ENCODE peak calls at places on chromosomes 13 and 19, in ten cellular contexts. B is H9, E is ascending aorta, S is breast epithelium, L is tibial nerve, X is left ventricle myocardium inferior, I is endothelial cell of umbilical vein, H is ovary, A is GM23338, F is pancreas. N is an unnamed sample.

GRCh38 chr13:51249254-51249653 is 27.1 kb downstream of the FAM124A start:
- DNase-seq in A (peak; percentile 38), B (no peak), I (no peak), H (no peak), X (no peak), E (no peak), F (no peak), L (no peak), S (no peak), N (no peak)

GRCh38 chr19:12840091-12841079 is 2.1 kb downstream of the MAST1 start:
- DNase-seq in A (peak; percentile 98), F (peak; percentile 31), I (peak; percentile 36), B (peak; percentile 98), L (no peak), E (no peak), S (peak; percentile 44), H (no peak), X (peak; percentile 25), N (peak; percentile 15)

GRCh38 chr13:32031025-32031814 is at the start of gene FRY:
- DNase-seq in I (peak; percentile 55), H (peak; percentile 65), A (peak; percentile 94), F (peak; percentile 26), S (peak; percentile 63), E (peak; percentile 20), L (peak; percentile 22), B (peak; percentile 90), X (peak; percentile 70), N (peak; percentile 48)

GRCh38 chr19:45908956-45909355 is 5.6 kb downstream of the NANOS2 start:
- DNase-seq in X (no peak), I (no peak), H (no peak), F (no peak), A (no peak), L (no peak), E (no peak), S (no peak), B (no peak), N (no peak)

GRCh38 chr19:17648097-17648660 is 40.0 kb downstream of the UNC13A start:
- DNase-seq in I (no peak), F (no peak), H (no peak), E (no peak), S (no peak), B (peak; percentile 68), A (peak; percentile 55), X (no peak), L (no peak), N (no peak)

GRCh38 chr19:49436381-49437017 is 4.8 kb downstream of the SLC17A7 start:
- DNase-seq in L (no peak), H (no peak), E (no peak), I (no peak), A (peak; percentile 99), B (peak; percentile 98), F (no peak), S (no peak), X (no peak), N (no peak)

GRCh38 chr13:113628291-113629270 is 29.4 kb downstream of the ATP4B start:
- DNase-seq in S (no peak), A (no peak), X (peak; percentile 5), I (no peak), E (no peak), L (no peak), H (no peak), B (no peak), F (no peak), N (no peak)

GRCh38 chr13:32811297-32811800 is 204.9 kb upstream of the KL start:
- DNase-seq in H (no peak), A (no peak), E (no peak), S (no peak), F (no peak), B (no peak), I (no peak), L (no peak), X (no peak), N (no peak)

GRCh38 chr13:73715114-73715909 is 418.9 kb downstream of the KLF12 start:
- DNase-seq in X (no peak), L (no peak), I (no peak), S (no peak), H (no peak), F (no peak), E (no peak), B (no peak), A (no peak), N (no peak)
- H3K4me1 ChIP-seq in X (peaks cover 15% of the 10 kb centered on the region), L (no peaks in the 10 kb centered on the region), I (peaks cover 25% of the 10 kb centered on the region), S (no peaks in the 10 kb centered on the region), H (no peaks in the 10 kb centered on the region), F (peaks cover 3% of the 10 kb centered on the region), E (no peaks in the 10 kb centered on the region), B (peaks cover 4% of the 10 kb centered on the region), A (peaks cover 14% of the 10 kb centered on the region), N (no peaks in the 10 kb centered on the region)

GRCh38 chr19:11552666-11553372 is 6.2 kb downstream of the ELOF1 start:
- DNase-seq in H (no peak), I (no peak), S (no peak), X (no peak), B (no peak), F (no peak), A (no peak), L (no peak), E (no peak), N (no peak)

GRCh38 chr19:11550265-11550664 is 8.8 kb downstream of the ELOF1 start:
- DNase-seq in X (no peak), E (no peak), L (no peak), B (no peak), F (no peak), I (no peak), H (no peak), A (no peak), S (no peak), N (no peak)

GRCh38 chr19:11554160-11554559 is 4.9 kb downstream of the ELOF1 start:
- DNase-seq in I (no peak), X (no peak), S (no peak), E (no peak), L (no peak), A (no peak), F (no peak), B (no peak), H (no peak), N (no peak)

GRCh38 chr19:11549386-11549953 is 9.6 kb downstream of the ELOF1 start:
- DNase-seq in I (no peak), L (no peak), H (no peak), E (no peak), F (no peak), S (no peak), B (no peak), A (no peak), X (no peak), N (no peak)

GRCh38 chr19:11551603-11552235 is 7.3 kb downstream of the ELOF1 start:
- DNase-seq in B (peak; percentile 73), A (peak; percentile 85), I (no peak), X (no peak), H (peak; percentile 60), S (peak; percentile 64), F (no peak), E (no peak), L (no peak), N (peak; percentile 27)
- TF ChIP-seq CTCF in B (peak; percentile 75), A (peak; percentile 64), I (peak; percentile 53), X (peak; percentile 35), H (peak; percentile 34), S (no peak), F (no peak), E (peak; percentile 23), L (no peak), N (no peak)

DNA sequence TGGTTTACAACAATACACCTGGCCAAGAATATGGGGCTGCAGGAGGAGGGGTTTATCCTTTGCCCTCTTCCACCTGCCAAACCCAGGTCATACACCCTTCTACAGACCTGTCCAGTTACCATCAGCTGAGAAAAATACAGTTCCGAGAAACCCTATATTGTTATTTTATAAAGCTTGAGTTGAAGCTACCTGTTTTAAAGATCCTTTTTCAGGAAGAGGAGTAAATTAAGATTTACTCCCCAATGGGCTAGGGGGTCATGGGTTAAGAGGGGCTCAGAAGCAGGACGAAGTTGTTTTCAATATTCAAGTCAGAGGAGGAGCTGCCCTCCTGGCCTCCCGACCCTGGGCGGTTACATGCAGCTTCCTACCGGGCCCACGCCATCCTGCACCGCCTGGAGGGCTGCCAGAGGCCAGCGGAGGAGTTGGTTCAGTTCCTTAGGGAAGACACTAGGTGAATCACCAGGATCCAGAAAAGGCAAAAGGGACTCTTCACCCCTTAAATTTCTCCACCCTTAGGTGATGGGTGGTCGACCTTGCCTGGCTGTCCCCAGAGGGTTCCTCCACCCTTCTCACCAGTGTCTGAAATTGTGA is 1.3 kb downstream of the GJB2 start:
- DNase-seq in I (no peak), F (no peak), S (no peak), A (peak; percentile 39), X (no peak), H (no peak), L (no peak), E (no peak), B (no peak), N (no peak)
- H3K27me3 ChIP-seq in I (peaks cover 63% of the 10 kb centered on the region), F (no peaks in the 10 kb centered on the region), S (peaks cover 9% of the 10 kb centered on the region), A (peaks cover 89% of the 10 kb centered on the region), X (peaks cover 69% of the 10 kb centered on the region), H (peaks cover 2% of the 10 kb centered on the region), L (no peaks in the 10 kb centered on the region), E (peaks cover 25% of the 10 kb centered on the region), B (peaks cover 51% of the 10 kb centered on the region), N (peaks cover 59% of the 10 kb centered on the region)

GRCh38 chr13:75774176-75774575 is 138.0 kb downstream of the LMO7 start:
- DNase-seq in I (no peak), L (no peak), S (no peak), A (no peak), E (no peak), B (no peak), F (no peak), H (no peak), X (no peak), N (no peak)

GRCh38 chr13:75771818-75772217 is 135.7 kb downstream of the LMO7 start:
- DNase-seq in I (peak; percentile 44), A (no peak), S (no peak), X (no peak), B (no peak), E (no peak), F (no peak), L (no peak), H (no peak), N (no peak)

GRCh38 chr13:75766636-75767035 is 130.5 kb downstream of the LMO7 start:
- DNase-seq in F (no peak), I (no peak), X (no peak), H (no peak), A (no peak), S (no peak), E (no peak), L (no peak), B (no peak), N (no peak)

GRCh38 chr13:75770164-75771145 is 134.3 kb downstream of the LMO7 start:
- DNase-seq in I (no peak), X (no peak), B (no peak), L (no peak), S (no peak), E (no peak), A (no peak), H (no peak), F (no peak), N (no peak)

DNA sequence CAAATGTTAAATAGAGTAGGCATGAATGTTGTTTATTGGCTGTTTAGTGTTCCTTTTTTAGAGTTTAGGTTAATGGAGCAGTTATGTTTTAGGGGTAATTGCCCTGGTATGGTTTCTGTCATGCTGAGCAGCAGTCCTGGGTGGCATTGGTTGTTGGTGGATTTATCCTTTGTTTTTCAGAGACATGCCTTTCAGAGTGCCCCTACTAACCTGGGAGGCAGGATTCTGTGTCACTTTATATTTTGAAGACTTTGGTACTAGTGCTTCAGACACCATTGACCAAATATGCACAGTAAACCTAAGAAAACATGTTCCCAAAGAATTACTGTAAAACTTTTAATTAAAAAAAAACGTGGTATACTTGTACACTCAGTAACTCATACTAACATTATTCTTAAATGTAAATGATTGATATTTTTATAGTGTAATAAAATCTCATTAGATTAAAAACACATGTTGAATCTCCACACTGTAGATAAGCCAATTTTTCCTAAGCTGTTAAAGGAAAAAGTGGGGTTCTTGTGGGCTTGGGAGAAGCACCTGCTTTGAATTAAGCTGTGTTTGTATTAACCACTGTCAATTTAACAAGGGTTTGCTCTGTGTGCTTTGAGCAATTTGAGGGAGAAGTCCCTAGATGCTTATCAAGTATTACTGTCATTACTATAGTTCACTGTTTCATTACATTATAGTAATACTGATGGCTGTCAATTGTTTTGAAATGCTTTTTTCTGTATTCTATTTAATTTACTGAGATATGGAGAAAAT is 133.2 kb downstream of the LMO7 start:
- DNase-seq in B (no peak), L (no peak), X (no peak), H (no peak), F (no peak), I (no peak), E (no peak), S (no peak), A (no peak), N (no peak)
- H3K4me1 ChIP-seq in B (no peaks in the 10 kb centered on the region), L (no peaks in the 10 kb centered on the region), X (peaks cover 66% of the 10 kb centered on the region), H (peaks cover 4% of the 10 kb centered on the region), F (peaks cover 9% of the 10 kb centered on the region), I (peaks cover 6% of the 10 kb centered on the region), E (no peaks in the 10 kb centered on the region), S (no peaks in the 10 kb centered on the region), A (no peaks in the 10 kb centered on the region), N (peaks cover 64% of the 10 kb centered on the region)

N was measured in gastrocnemius medialis.